ENCODE peak calls at places on chromosomes 5 and 9, in ten cellular contexts. E is AG09309; A is GDM1; I is posterior cingulate gyrus; N is GM13977; K is stimulated activated CD4-positive, alpha-beta T cell treated with anti-CD3 and anti-CD28 coated beads, Interleukin-1b, Interleukin-23, amount 100 ng/mL, for 24 hours; T is LoVo; W is ureter; V is T-helper 9 cell; S is NCI-H1105 treated with DMSO at 0.1 percent for 48 hours. Y is an unnamed sample.

GRCh38 chr5:129031886-129032683 is 62.5 kb upstream of the ISOC1 start:
- DNase-seq in E (no peak), I (no peak), A (no peak), K (no peak), N (no peak), V (no peak), W (no peak), T (no peak), S (no peak), Y (no peak)

GRCh38 chr5:74149395-74149794 is 491.1 kb downstream of the ENC1 start:
- DNase-seq in A (no peak), K (no peak), V (no peak), N (no peak), S (no peak), E (no peak), T (peak; percentile 76), I (no peak), W (peak; percentile 46), Y (peak; percentile 21)

GRCh38 chr5:127958421-127959011 is 125.0 kb upstream of the SLC12A2 start:
- DNase-seq in V (no peak), T (peak; percentile 80), K (no peak), I (no peak), A (no peak), N (no peak), E (no peak), S (peak; percentile 5), W (no peak), Y (no peak)

GRCh38 chr5:79692586-79692985 is 3.0 kb downstream of the CMYA5 start:
- DNase-seq in T (no peak), A (no peak), E (no peak), V (no peak), S (no peak), N (no peak), I (no peak), K (no peak), W (no peak), Y (no peak)

GRCh38 chr5:177545487-177546261 is 8.7 kb downstream of the FAM193B start:
- DNase-seq in S (no peak), A (no peak), I (no peak), V (no peak), E (peak; percentile 83), W (peak; percentile 56), N (no peak), T (no peak), K (no peak), Y (no peak)

GRCh38 chr9:133676450-133676849 is 40.3 kb downstream of the DBH start:
- DNase-seq in K (no peak), N (no peak), S (no peak), T (no peak), W (no peak), V (no peak), A (no peak), I (no peak), E (no peak), Y (no peak)

GRCh38 chr9:105656131-105656921 is 5.9 kb upstream of the TAL2 start:
- DNase-seq in T (peak; percentile 59), S (peak; percentile 19), I (no peak), V (no peak), K (no peak), E (no peak), A (no peak), W (no peak), N (peak; percentile 67), Y (no peak)

GRCh38 chr5:87151547-87151946 is 116.1 kb upstream of the RASA1 start:
- DNase-seq in E (peak; percentile 44), W (no peak), I (no peak), N (no peak), A (no peak), K (no peak), T (no peak), V (no peak), S (no peak), Y (peak; percentile 52)

GRCh38 chr9:110777843-110778215 is 109.2 kb downstream of the MUSK start:
- DNase-seq in I (no peak), N (no peak), S (no peak), W (no peak), V (no peak), T (no peak), A (no peak), E (no peak), K (no peak), Y (no peak)

Y was measured in keratinocyte.